ENCODE peak calls at places on chromosomes 11 and 22, in five cellular contexts. K, S, F, L and D are unnamed samples.
A peak's percentile ranks its signal among the peaks of the same experiment; 100 is the strongest.

GRCh38 chr11:33721291-33721840 is 14.9 kb downstream of the CD59 start:
- DNase-seq in F (no peak), S (no peak), K (no peak), L (no peak), D (no peak)

GRCh38 chr11:115411114-115411513 is 93.1 kb downstream of the CADM1 start:
- DNase-seq in F (no peak), S (no peak), L (no peak), K (no peak), D (no peak)

GRCh38 chr11:122633219-122633829 is 22.2 kb upstream of the UBASH3B start:
- DNase-seq in S (no peak), F (no peak), K (no peak), L (peak; percentile 26), D (peak; percentile 22)

GRCh38 chr22:30208631-30209603 is 37.6 kb downstream of the LIF start:
- DNase-seq in F (no peak), K (peak; percentile 92), L (no peak), S (no peak), D (no peak)

GRCh38 chr11:17892409-17892808 is 120.4 kb downstream of the SERGEF start:
- DNase-seq in K (no peak), F (no peak), L (no peak), S (no peak), D (no peak)

GRCh38 chr22:29541845-29542244 is 11.7 kb downstream of the THOC5 start:
- DNase-seq in L (no peak), S (no peak), F (no peak), K (no peak), D (no peak)

GRCh38 chr22:49894321-49895072 is 23.7 kb downstream of the ALG12 start:
- DNase-seq in K (peak; percentile 45), L (no peak), F (no peak), S (no peak), D (no peak)

GRCh38 chr22:30386960-30387848 is at the start of gene RNF215:
- DNase-seq in L (peak; percentile 86), S (peak; percentile 54), K (peak; percentile 94), F (peak; percentile 65), D (peak; percentile 93)

GRCh38 chr22:28647216-28647615 is 32.4 kb downstream of the TTC28 start:
- DNase-seq in F (no peak), K (no peak), S (no peak), L (no peak), D (no peak)

GRCh38 chr22:30265851-30266444 is 703 bp downstream of the OSM start:
- DNase-seq in F (peak; percentile 86), K (no peak), S (no peak), L (no peak), D (no peak)

GRCh38 chr11:130166457-130166784 is 6.8 kb downstream of the ST14 start:
- DNase-seq in F (no peak), S (no peak), K (no peak), L (peak; percentile 20), D (peak; percentile 83)

GRCh38 chr22:24109649-24110048 is 71.6 kb upstream of the SUSD2 start:
- DNase-seq in K (no peak), L (no peak), S (no peak), F (no peak), D (no peak)